ENCODE peak calls at places on chromosome 22, in seven cellular contexts. X is WERI-Rb-1, R is cardiac muscle cell, F is heart left ventricle, L is adrenal gland, T is AG04450, M is uterus. J is an unnamed sample.

GRCh38 chr22:26362471-26362870 is 66.6 kb upstream of the ASPHD2 start:
- DNase-seq in X (no peak), M (no peak), L (no peak), F (no peak), R (peak), T (no peak), J (no peak)

GRCh38 chr22:41822289-41823057 is 10.4 kb upstream of the SREBF2 start:
- DNase-seq in T (no peak), F (no peak), M (no peak), X (no peak), L (no peak), R (peak), J (peak)

GRCh38 chr22:49645257-49645656 is 182.4 kb downstream of the BRD1 start:
- DNase-seq in L (no peak), X (no peak), F (no peak), R (no peak), M (no peak), T (no peak), J (no peak)

GRCh38 chr22:39558254-39558727 is 12.3 kb upstream of the CACNA1I start:
- DNase-seq in R (no peak), L (peak), M (no peak), X (no peak), T (no peak), F (no peak), J (no peak)

GRCh38 chr22:29427176-29427760 is 11.1 kb upstream of the RFPL1 start:
- DNase-seq in F (no peak), M (no peak), X (no peak), T (no peak), L (no peak), R (no peak), J (no peak)

GRCh38 chr22:29704528-29705285 is 15.1 kb upstream of the CABP7 start:
- DNase-seq in T (peak), F (no peak), L (no peak), M (no peak), R (peak), X (no peak), J (no peak)

GRCh38 chr22:24578355-24579241 is 14.3 kb downstream of the LRRC75B start:
- DNase-seq in T (no peak), R (no peak), X (no peak), M (no peak), L (no peak), F (no peak), J (no peak)

GRCh38 chr22:38462960-38463784 is 4.7 kb upstream of the KDELR3 start:
- DNase-seq in M (peak), T (no peak), L (no peak), X (no peak), R (peak), F (peak), J (no peak)

GRCh38 chr22:49825944-49826602 is 1.6 kb downstream of the BRD1 start:
- DNase-seq in T (no peak), R (peak), M (no peak), L (peak), F (no peak), X (no peak), J (peak)

GRCh38 chr22:40128989-40129388 is 48.7 kb upstream of the TNRC6B start:
- DNase-seq in T (no peak), R (no peak), F (peak), M (no peak), X (no peak), L (no peak), J (no peak)

GRCh38 chr22:25447067-25447688 is 117.3 kb upstream of the GRK3 start:
- DNase-seq in X (peak), F (no peak), T (no peak), R (no peak), L (no peak), M (no peak), J (no peak)

GRCh38 chr22:48459259-48459658 is 1368.4 kb downstream of the BRD1 start:
- DNase-seq in L (no peak), X (no peak), M (no peak), T (no peak), R (no peak), F (no peak), J (no peak)

GRCh38 chr22:46596819-46597218 is 23.4 kb upstream of the GRAMD4 start:
- DNase-seq in X (peak), F (no peak), M (no peak), L (no peak), T (no peak), R (no peak), J (no peak)

GRCh38 chr22:23696326-23696851 is 5.6 kb downstream of the RGL4 start:
- DNase-seq in X (no peak), T (no peak), F (peak), L (peak), R (peak), M (no peak), J (peak)

GRCh38 chr22:34579519-34579918 is 486.4 kb upstream of the ISX start:
- DNase-seq in X (no peak), T (no peak), F (no peak), R (no peak), L (no peak), M (no peak), J (no peak)

GRCh38 chr22:44523981-44524759 is 26.1 kb upstream of the RTL6 start:
- DNase-seq in M (peak), L (peak), F (no peak), T (peak), X (peak), R (peak), J (no peak)

GRCh38 chr22:40325315-40325714 is 21.0 kb upstream of the ADSL start:
- DNase-seq in M (no peak), R (no peak), F (no peak), X (no peak), T (no peak), L (no peak), J (no peak)

GRCh38 chr22:24503137-24503850 is 8.2 kb downstream of the UPB1 start:
- DNase-seq in M (peak), F (peak), T (no peak), X (peak), L (peak), R (peak), J (peak)

GRCh38 chr22:27796118-27796517 is 5.4 kb downstream of the MN1 start:
- DNase-seq in T (no peak), F (no peak), L (no peak), M (no peak), R (no peak), X (no peak), J (no peak)
- H3K4me3 ChIP-seq in T (peak), F (peak), L (no peak), M (no peak), R (peak), X (no peak), J (no peak)

GRCh38 chr22:36156119-36156514 is 4.4 kb downstream of the APOL3 start:
- DNase-seq in L (no peak), M (no peak), T (no peak), R (no peak), X (no peak), F (no peak), J (no peak)

GRCh38 chr22:36153756-36154155 is 6.8 kb downstream of the APOL3 start:
- DNase-seq in T (no peak), R (no peak), X (no peak), F (no peak), M (no peak), L (no peak), J (no peak)

GRCh38 chr22:36160499-36160942 is at the start of gene APOL3:
- DNase-seq in T (no peak), L (peak), F (peak), X (no peak), M (peak), R (peak), J (peak)

GRCh38 chr22:36155702-36156101 is 4.9 kb downstream of the APOL3 start:
- DNase-seq in X (no peak), R (peak), M (peak), T (no peak), L (peak), F (peak), J (no peak)

DNA sequence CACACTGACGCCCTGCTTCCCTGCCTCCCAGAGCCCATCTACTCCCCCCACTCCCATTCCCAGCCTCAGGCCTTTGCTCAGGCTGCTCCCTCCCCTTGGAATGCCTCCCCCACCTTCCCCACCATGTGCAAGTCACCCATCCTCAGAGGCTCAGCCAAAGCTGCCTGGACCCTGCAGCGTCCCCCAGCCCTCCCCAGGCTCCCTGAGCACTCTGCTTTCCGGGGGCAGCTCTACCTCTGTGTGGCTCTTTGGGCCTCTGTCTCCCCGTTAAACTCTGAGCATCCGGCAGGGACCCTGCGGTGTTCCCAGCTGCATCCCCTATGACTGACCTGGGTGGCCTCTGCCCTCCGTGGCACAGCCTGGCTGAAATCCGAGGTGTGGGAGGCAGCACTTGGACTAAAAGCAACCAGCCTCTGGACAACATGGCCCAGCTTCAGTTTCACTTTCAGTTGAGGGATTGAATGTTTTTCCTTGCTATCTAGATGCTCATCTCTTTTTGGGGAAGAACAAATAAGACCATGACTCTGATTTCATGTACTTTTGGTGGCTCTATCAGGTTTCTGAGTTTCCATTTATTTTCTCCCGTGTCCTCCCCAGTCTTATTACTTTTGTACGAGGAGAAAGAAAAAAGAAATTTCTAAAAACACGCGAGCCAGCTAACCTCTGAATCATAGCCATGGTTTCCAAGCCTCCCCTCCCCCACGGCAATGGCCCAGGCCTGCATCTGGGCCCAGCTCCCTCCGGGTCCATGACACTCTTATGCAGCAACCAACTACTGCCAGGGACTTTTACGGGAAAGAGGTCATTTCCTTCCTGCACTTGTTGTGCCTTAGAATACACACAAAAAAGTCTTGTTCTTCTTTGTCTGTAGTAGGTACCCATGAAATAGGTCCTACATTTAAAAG is 3.8 kb downstream of the APOL3 start:
- DNase-seq in X (no peak), F (peak), L (peak), R (peak), T (peak), M (peak), J (peak)
- H3K27ac ChIP-seq in X (no peak), F (peak), L (peak), R (no peak), T (peak), M (peak), J (peak)

GRCh38 chr22:37334859-37335818 is 52.8 kb downstream of the CYTH4 start:
- DNase-seq in M (no peak), R (peak), T (no peak), L (no peak), F (no peak), X (no peak), J (no peak)
- H3K4me3 ChIP-seq in M (no peak), R (no peak), T (peak), L (no peak), F (no peak), X (no peak), J (no peak)

GRCh38 chr22:42869888-42870480 is 12.9 kb upstream of the ARFGAP3 start:
- DNase-seq in F (no peak), X (no peak), M (no peak), T (no peak), L (no peak), R (no peak), J (no peak)
- H3K27ac ChIP-seq in F (no peak), X (no peak), M (no peak), T (no peak), L (no peak), R (no peak), J (no peak)

GRCh38 chr22:31291716-31292644 is at the start of gene PIK3IP1:
- DNase-seq in R (peak), T (peak), L (peak), X (peak), M (peak), F (peak), J (peak)

GRCh38 chr22:31296258-31296657 is 4.0 kb upstream of the PIK3IP1 start:
- DNase-seq in M (no peak), F (no peak), T (no peak), R (peak), L (no peak), X (no peak), J (no peak)

GRCh38 chr22:31295831-31296230 is 3.5 kb upstream of the PIK3IP1 start:
- DNase-seq in R (peak), L (no peak), T (no peak), X (no peak), F (no peak), M (no peak), J (no peak)

GRCh38 chr22:31291403-31291715 is 929 bp downstream of the PIK3IP1 start:
- DNase-seq in X (no peak), M (no peak), T (no peak), R (no peak), L (no peak), F (no peak), J (no peak)

GRCh38 chr22:31295413-31295812 is 3.1 kb upstream of the PIK3IP1 start:
- DNase-seq in M (no peak), R (no peak), F (no peak), X (no peak), T (no peak), L (no peak), J (peak)
- H3K4me3 ChIP-seq in M (no peak), R (no peak), F (peak), X (no peak), T (no peak), L (peak), J (peak)

GRCh38 chr22:36332623-36333331 is 55.0 kb downstream of the MYH9 start:
- DNase-seq in T (no peak), L (no peak), F (peak), X (no peak), R (peak), M (no peak), J (peak)

GRCh38 chr22:36334081-36334831 is 53.5 kb downstream of the MYH9 start:
- DNase-seq in F (peak), X (no peak), T (no peak), L (no peak), R (no peak), M (no peak), J (peak)

GRCh38 chr22:36334838-36335603 is 52.7 kb downstream of the MYH9 start:
- DNase-seq in F (peak), L (peak), R (peak), X (no peak), M (no peak), T (peak), J (peak)

GRCh38 chr22:36331912-36332622 is 55.7 kb downstream of the MYH9 start:
- DNase-seq in T (no peak), L (peak), X (peak), F (peak), M (peak), R (peak), J (peak)

GRCh38 chr22:36333632-36334031 is 54.1 kb downstream of the MYH9 start:
- DNase-seq in T (no peak), X (no peak), L (no peak), F (no peak), M (no peak), R (no peak), J (no peak)
- H3K27ac ChIP-seq in T (peak), X (no peak), L (no peak), F (peak), M (peak), R (peak), J (peak)

DNA sequence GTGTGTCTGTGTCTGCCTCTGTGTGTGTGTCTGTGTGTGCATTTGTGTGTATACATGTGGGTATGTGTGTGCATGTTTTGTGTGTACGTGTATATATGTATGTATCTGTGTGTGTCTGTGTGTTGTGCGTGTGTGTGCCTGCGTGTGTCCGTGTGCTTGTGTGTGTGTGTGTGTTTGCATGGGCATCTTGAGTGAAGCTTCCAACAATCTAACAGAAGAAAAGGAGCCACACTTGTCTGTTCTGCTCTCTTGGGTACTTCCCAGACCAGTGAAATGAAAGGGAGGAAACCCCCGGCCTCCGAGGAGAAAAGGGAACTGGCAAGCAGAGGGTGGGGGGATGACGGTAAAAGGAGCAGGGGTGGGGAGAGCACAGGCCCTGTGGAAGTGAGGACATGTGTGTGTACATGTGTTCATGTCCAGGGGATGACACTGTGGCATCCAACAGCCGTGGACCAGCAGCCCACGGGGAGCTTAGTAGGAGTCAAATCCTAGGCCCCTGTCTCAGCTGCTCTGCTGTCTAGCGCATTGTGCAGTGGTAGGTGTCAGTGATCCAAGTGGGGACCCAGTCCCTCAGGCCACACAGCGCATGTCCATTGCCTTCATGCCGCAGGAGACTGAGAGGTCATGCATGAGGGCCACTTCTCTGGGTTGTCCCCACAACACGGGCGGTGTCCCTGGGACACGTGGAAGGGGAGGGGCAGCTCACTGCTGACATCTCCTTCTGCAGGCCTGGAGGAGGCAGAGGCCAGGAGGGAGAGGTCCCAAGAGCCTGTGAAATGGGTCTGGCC is 8.1 kb downstream of the CSF2RB start:
- DNase-seq in R (no peak), L (no peak), F (no peak), X (no peak), M (no peak), T (no peak), J (no peak)
- H3K4me3 ChIP-seq in R (no peak), L (no peak), F (no peak), X (no peak), M (no peak), T (no peak), J (peak)

J was measured in CD4-positive, CD25-positive, alpha-beta regulatory T cell.